ENCODE peak calls at places on chromosomes 5 and 9, in four cellular contexts. One of them, this sample, is unnamed. For H3K4me1, the result is how much of the 10 kb centered on the place peaks cover.

GRCh38 chr9:129839324-129840023 is 4.2 kb downstream of the USP20 start:
- DNase-seq in H1: no peak
- DNase-seq in HCT116: no peak
- DNase-seq in K562: no peak
- DNase-seq in this sample: no peak

GRCh38 chr5:81717221-81717620 is 33.7 kb downstream of the SSBP2 start:
- DNase-seq in H1: no peak
- DNase-seq in HCT116: no peak
- DNase-seq in K562: no peak
- DNase-seq in this sample: no peak

GRCh38 chr9:136671646-136672430 is 9.1 kb downstream of the EGFL7 start:
- DNase-seq in H1: no peak
- DNase-seq in HCT116: no peak
- DNase-seq in K562: peak
- DNase-seq in this sample: no peak

GRCh38 chr5:105952875-105953274 is 1717.9 kb downstream of the EFNA5 start:
- DNase-seq in H1: no peak
- DNase-seq in HCT116: no peak
- DNase-seq in K562: no peak
- DNase-seq in this sample: no peak

GRCh38 chr5:83957188-83957587 is 236.5 kb upstream of the HAPLN1 start:
- DNase-seq in H1: no peak
- DNase-seq in HCT116: no peak
- DNase-seq in K562: no peak
- DNase-seq in this sample: no peak

GRCh38 chr9:87375397-87376073 is 122.1 kb upstream of the DAPK1 start:
- DNase-seq in H1: no peak
- DNase-seq in HCT116: no peak
- DNase-seq in K562: no peak
- DNase-seq in this sample: no peak

GRCh38 chr9:136326061-136326776 is 1.1 kb upstream of the GPSM1 start:
- DNase-seq in H1: no peak
- DNase-seq in HCT116: no peak
- DNase-seq in K562: no peak
- DNase-seq in this sample: peak

GRCh38 chr5:146620031-146620662 is 104.2 kb upstream of the GPR151 start:
- DNase-seq in H1: no peak
- DNase-seq in HCT116: no peak
- DNase-seq in K562: no peak
- DNase-seq in this sample: no peak

GRCh38 chr9:123246534-123246933 is 21.9 kb downstream of the STRBP start:
- DNase-seq in H1: no peak
- DNase-seq in HCT116: no peak
- DNase-seq in K562: no peak
- DNase-seq in this sample: no peak

GRCh38 chr5:89994266-89994665 is 415.3 kb downstream of the CETN3 start:
- DNase-seq in H1: no peak
- DNase-seq in HCT116: no peak
- DNase-seq in K562: no peak
- DNase-seq in this sample: no peak

GRCh38 chr5:91219141-91219802 is 163.8 kb downstream of the ARRDC3 start:
- DNase-seq in H1: no peak
- DNase-seq in HCT116: no peak
- DNase-seq in K562: no peak
- DNase-seq in this sample: no peak

GRCh38 chr5:94508421-94509148 is 109.8 kb downstream of the KIAA0825 start:
- DNase-seq in H1: no peak
- DNase-seq in HCT116: no peak
- DNase-seq in K562: no peak
- DNase-seq in this sample: no peak

GRCh38 chr9:93468763-93469456 is 15.5 kb upstream of the FAM120AOS start:
- DNase-seq in H1: no peak
- DNase-seq in HCT116: no peak
- DNase-seq in K562: no peak
- DNase-seq in this sample: no peak

GRCh38 chr9:99211746-99212145 is 10.0 kb downstream of the ALG2 start:
- DNase-seq in H1: no peak
- DNase-seq in HCT116: no peak
- DNase-seq in K562: no peak
- DNase-seq in this sample: no peak

GRCh38 chr5:96065577-96066385 is 104.1 kb upstream of the ELL2 start:
- DNase-seq in H1: no peak
- DNase-seq in HCT116: no peak
- DNase-seq in K562: no peak
- DNase-seq in this sample: peak

GRCh38 chr9:136280535-136281315 is 23.2 kb downstream of the CCDC187 start:
- DNase-seq in H1: no peak
- DNase-seq in HCT116: no peak
- DNase-seq in K562: no peak
- DNase-seq in this sample: no peak

GRCh38 chr9:128688501-128689292 is at the start of gene SET:
- DNase-seq in H1: peak
- DNase-seq in HCT116: peak
- DNase-seq in K562: peak
- DNase-seq in this sample: peak
- H3K4me1 ChIP-seq in H1: under half
- H3K4me1 ChIP-seq in HCT116: under half
- H3K4me1 ChIP-seq in K562: under half
- H3K4me1 ChIP-seq in this sample: under half

GRCh38 chr5:17290620-17290974 is 73.2 kb downstream of the BASP1 start:
- DNase-seq in H1: no peak
- DNase-seq in HCT116: no peak
- DNase-seq in K562: no peak
- DNase-seq in this sample: no peak

GRCh38 chr5:17292434-17293015 is 75.1 kb downstream of the BASP1 start:
- DNase-seq in H1: no peak
- DNase-seq in HCT116: no peak
- DNase-seq in K562: no peak
- DNase-seq in this sample: no peak

GRCh38 chr5:17288570-17288969 is 71.1 kb downstream of the BASP1 start:
- DNase-seq in H1: no peak
- DNase-seq in HCT116: no peak
- DNase-seq in K562: no peak
- DNase-seq in this sample: no peak

GRCh38 chr5:17294639-17295311 is 77.3 kb downstream of the BASP1 start:
- DNase-seq in H1: no peak
- DNase-seq in HCT116: no peak
- DNase-seq in K562: no peak
- DNase-seq in this sample: no peak

DNA sequence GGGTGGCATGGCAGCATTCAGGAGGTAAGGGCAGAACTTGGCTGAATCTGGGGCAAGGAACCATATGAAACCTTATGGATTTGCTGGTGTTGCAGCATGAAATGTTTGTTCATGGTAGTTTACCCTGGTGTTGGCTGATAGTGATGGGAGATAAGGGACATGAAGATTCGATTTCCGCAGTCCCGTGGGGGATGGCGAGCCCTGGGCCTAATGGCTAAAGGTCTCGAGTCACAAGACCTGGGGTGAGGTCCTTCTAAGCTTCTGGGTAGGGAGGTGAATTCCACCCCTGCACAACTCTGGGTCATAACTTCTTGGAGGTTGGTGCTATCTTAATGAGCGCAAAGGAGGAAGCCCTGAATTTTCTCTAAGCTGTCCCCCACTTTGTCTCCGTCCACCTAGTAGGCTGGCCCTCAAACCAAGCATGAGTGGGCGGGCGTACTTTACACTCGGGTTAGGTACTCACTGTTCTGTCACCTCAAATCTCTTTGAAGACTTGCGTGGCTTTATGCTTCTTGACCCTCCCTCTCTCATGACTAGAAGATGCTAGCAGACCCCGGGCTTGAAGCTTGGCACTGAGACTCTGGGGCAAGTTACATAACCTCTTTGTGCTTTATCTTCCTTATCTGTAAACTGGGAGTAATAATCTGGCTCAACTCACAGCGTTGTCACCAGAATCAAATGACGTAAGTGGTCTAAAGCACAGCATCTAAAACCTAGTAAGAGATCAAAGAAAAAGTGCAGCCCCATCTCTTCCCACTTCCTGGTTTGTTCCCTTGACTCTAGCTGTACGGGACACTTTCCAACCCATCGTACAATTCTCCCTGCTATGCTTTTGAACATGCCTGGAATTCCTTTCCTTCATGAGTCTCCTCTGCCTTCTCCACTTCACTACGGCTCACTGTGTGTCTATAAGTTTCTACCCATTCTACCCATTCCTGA is 72.5 kb downstream of the BASP1 start:
- DNase-seq in H1: no peak
- DNase-seq in HCT116: no peak
- DNase-seq in K562: no peak
- DNase-seq in this sample: no peak
- TF ChIP-seq ZNF274 in H1: no peak
- TF ChIP-seq ZNF274 in HCT116: no peak
- TF ChIP-seq ZNF274 in K562: no peak
- TF ChIP-seq ZNF274 in this sample: no peak

GRCh38 chr5:119311688-119312087 is 44.1 kb upstream of the TNFAIP8 start:
- DNase-seq in H1: no peak
- DNase-seq in HCT116: no peak
- DNase-seq in K562: no peak
- DNase-seq in this sample: no peak
- H3K4me1 ChIP-seq in H1: under half
- H3K4me1 ChIP-seq in HCT116: under half
- H3K4me1 ChIP-seq in K562: under half
- H3K4me1 ChIP-seq in this sample: under half

GRCh38 chr5:143515829-143516228 is 112.3 kb upstream of the NR3C1 start:
- DNase-seq in H1: no peak
- DNase-seq in HCT116: no peak
- DNase-seq in K562: no peak
- DNase-seq in this sample: no peak

GRCh38 chr5:143514915-143515314 is 111.4 kb upstream of the NR3C1 start:
- DNase-seq in H1: no peak
- DNase-seq in HCT116: no peak
- DNase-seq in K562: no peak
- DNase-seq in this sample: no peak

GRCh38 chr5:143511736-143512135 is 108.2 kb upstream of the NR3C1 start:
- DNase-seq in H1: no peak
- DNase-seq in HCT116: no peak
- DNase-seq in K562: no peak
- DNase-seq in this sample: no peak

GRCh38 chr5:143513720-143514119 is 110.2 kb upstream of the NR3C1 start:
- DNase-seq in H1: no peak
- DNase-seq in HCT116: no peak
- DNase-seq in K562: no peak
- DNase-seq in this sample: no peak

DNA sequence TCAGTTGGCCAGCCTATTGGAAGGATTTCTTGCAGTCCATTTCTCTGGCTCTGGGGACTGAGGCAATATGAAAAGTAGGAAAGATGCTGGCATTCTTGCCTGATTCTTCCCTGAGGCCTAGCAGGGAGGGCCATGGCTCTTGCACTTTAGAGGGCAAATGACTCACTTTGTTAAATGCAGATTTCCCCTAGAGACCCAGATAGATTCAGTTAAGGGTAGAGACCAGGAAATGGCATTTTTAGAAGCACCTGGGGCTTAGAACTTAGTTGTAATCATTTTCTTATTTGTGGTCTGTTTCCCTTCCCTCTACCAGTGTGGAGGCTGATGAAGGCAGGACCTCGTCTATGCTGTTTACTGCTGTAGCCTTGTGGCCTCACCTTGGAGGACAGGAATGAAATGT is 112.8 kb upstream of the NR3C1 start:
- DNase-seq in H1: no peak
- DNase-seq in HCT116: no peak
- DNase-seq in K562: no peak
- DNase-seq in this sample: no peak
- TF ChIP-seq ZNF274 in H1: no peak
- TF ChIP-seq ZNF274 in HCT116: no peak
- TF ChIP-seq ZNF274 in K562: no peak
- TF ChIP-seq ZNF274 in this sample: no peak

GRCh38 chr9:84807870-84808385 is 138.4 kb downstream of the NTRK2 start:
- DNase-seq in H1: no peak
- DNase-seq in HCT116: no peak
- DNase-seq in K562: no peak
- DNase-seq in this sample: no peak
- H3K4me1 ChIP-seq in H1: under half
- H3K4me1 ChIP-seq in HCT116: under half
- H3K4me1 ChIP-seq in K562: under half
- H3K4me1 ChIP-seq in this sample: under half

GRCh38 chr9:86141843-86142242 is 42.5 kb upstream of the GOLM1 start:
- DNase-seq in H1: no peak
- DNase-seq in HCT116: no peak
- DNase-seq in K562: no peak
- DNase-seq in this sample: no peak
- TF ChIP-seq ZNF274 in H1: no peak
- TF ChIP-seq ZNF274 in HCT116: no peak
- TF ChIP-seq ZNF274 in K562: no peak
- TF ChIP-seq ZNF274 in this sample: no peak